ENCODE peak calls at places on chromosomes 6 and 20, in nine cellular contexts. C is adrenal gland, S is body of pancreas, A is BJ, M is neuronal stem cell, X is foreskin fibroblast, N is fibroblast of the aortic adventitia, F is ovary, I is lower leg skin. P is an unnamed sample.

GRCh38 chr20:56202493-56203077 is 45.9 kb upstream of the MC3R start:
- DNase-seq in C (no peak), S (no peak), A (no peak), M (no peak), X (no peak), N (peak), F (no peak), I (no peak), P (no peak)

GRCh38 chr20:10611357-10611756 is 62.4 kb downstream of the JAG1 start:
- DNase-seq in C (peak), S (peak), A (no peak), M (no peak), X (no peak), N (peak), F (peak), I (no peak), P (peak)

GRCh38 chr6:30813623-30814136 is 69.3 kb upstream of the IER3 start:
- DNase-seq in C (peak), S (no peak), A (no peak), M (no peak), X (no peak), N (peak), F (no peak), I (no peak), P (no peak)

GRCh38 chr6:27608916-27609883 is 136.3 kb upstream of the ZNF184 start:
- DNase-seq in C (no peak), S (peak), A (no peak), M (no peak), X (peak), N (peak), F (no peak), I (no peak), P (peak)

GRCh38 chr6:44030812-44031454 is 96.3 kb downstream of the MRPL14 start:
- DNase-seq in C (no peak), S (no peak), A (no peak), M (no peak), X (no peak), N (no peak), F (no peak), I (peak), P (no peak)

GRCh38 chr6:98324406-98324930 is 509.9 kb upstream of the POU3F2 start:
- DNase-seq in C (no peak), S (no peak), A (no peak), M (no peak), X (no peak), N (no peak), F (no peak), I (no peak), P (no peak)

GRCh38 chr6:143677891-143678737 is at the start of gene PHACTR2:
- DNase-seq in C (peak), S (peak), A (peak), M (peak), X (peak), N (peak), F (peak), I (peak), P (peak)

GRCh38 chr6:36999467-37000125 is 5.9 kb upstream of the FGD2 start:
- DNase-seq in C (no peak), S (no peak), A (no peak), M (no peak), X (no peak), N (no peak), F (no peak), I (no peak), P (no peak)

GRCh38 chr20:41392871-41393704 is 26.5 kb upstream of the EMILIN3 start:
- DNase-seq in C (peak), S (no peak), A (no peak), M (no peak), X (no peak), N (peak), F (peak), I (peak), P (no peak)

GRCh38 chr6:17239260-17239659 is 41.9 kb upstream of the RBM24 start:
- DNase-seq in C (no peak), S (no peak), A (no peak), M (no peak), X (no peak), N (no peak), F (no peak), I (no peak), P (no peak)

GRCh38 chr6:5199203-5200101 is 61.3 kb downstream of the LYRM4 start:
- DNase-seq in C (no peak), S (no peak), A (no peak), M (no peak), X (no peak), N (no peak), F (no peak), I (no peak), P (no peak)

GRCh38 chr6:114053791-114054190 is 82.8 kb upstream of the HDAC2 start:
- DNase-seq in C (no peak), S (no peak), A (no peak), M (no peak), X (no peak), N (no peak), F (no peak), I (no peak), P (no peak)

GRCh38 chr6:15036690-15037245 is 209.1 kb upstream of the JARID2 start:
- DNase-seq in C (no peak), S (peak), A (no peak), M (no peak), X (no peak), N (no peak), F (no peak), I (peak), P (no peak)

GRCh38 chr6:112245511-112246203 is 8.7 kb downstream of the LAMA4 start:
- DNase-seq in C (no peak), S (no peak), A (peak), M (no peak), X (peak), N (peak), F (no peak), I (no peak), P (peak)

GRCh38 chr6:129183039-129183438 is 300.1 kb downstream of the LAMA2 start:
- DNase-seq in C (no peak), S (no peak), A (no peak), M (no peak), X (no peak), N (no peak), F (no peak), I (no peak), P (no peak)

GRCh38 chr6:26260110-26260637 is 104.8 kb upstream of the BTN3A2 start:
- DNase-seq in C (no peak), S (no peak), A (no peak), M (no peak), X (no peak), N (no peak), F (no peak), I (no peak), P (no peak)

GRCh38 chr6:111600588-111601440 is 4.9 kb downstream of the TRAF3IP2 start:
- DNase-seq in C (no peak), S (no peak), A (no peak), M (no peak), X (no peak), N (no peak), F (no peak), I (peak), P (peak)

GRCh38 chr20:23266530-23267398 is 83.8 kb upstream of the NXT1 start:
- DNase-seq in C (no peak), S (no peak), A (no peak), M (no peak), X (no peak), N (no peak), F (no peak), I (peak), P (no peak)

GRCh38 chr20:48186447-48186846 is 401.2 kb upstream of the SULF2 start:
- DNase-seq in C (no peak), S (no peak), A (no peak), M (no peak), X (no peak), N (peak), F (no peak), I (no peak), P (no peak)

GRCh38 chr20:39155996-39156395 is 193.9 kb downstream of the DHX35 start:
- DNase-seq in C (no peak), S (no peak), A (no peak), M (no peak), X (no peak), N (no peak), F (no peak), I (peak), P (no peak)

GRCh38 chr6:32659856-32660595 is 6.4 kb downstream of the HLA-DQB1 start:
- DNase-seq in C (no peak), S (no peak), A (no peak), M (no peak), X (no peak), N (no peak), F (no peak), I (no peak), P (no peak)

GRCh38 chr20:9945406-9945805 is 89.4 kb upstream of the ANKEF1 start:
- DNase-seq in C (no peak), S (no peak), A (no peak), M (peak), X (peak), N (peak), F (no peak), I (no peak), P (no peak)

GRCh38 chr20:41889871-41890224 is 271.7 kb upstream of the CHD6 start:
- DNase-seq in C (no peak), S (no peak), A (no peak), M (no peak), X (no peak), N (no peak), F (no peak), I (no peak), P (no peak)

GRCh38 chr20:33539129-33539528 is 49.2 kb downstream of the CBFA2T2 start:
- DNase-seq in C (no peak), S (no peak), A (no peak), M (no peak), X (peak), N (peak), F (no peak), I (no peak), P (peak)

GRCh38 chr6:2157441-2158127 is 87.8 kb downstream of the GMDS start:
- DNase-seq in C (no peak), S (no peak), A (peak), M (no peak), X (peak), N (peak), F (no peak), I (no peak), P (peak)

GRCh38 chr6:624979-625378 is 31.9 kb downstream of the HUS1B start:
- DNase-seq in C (no peak), S (no peak), A (peak), M (no peak), X (peak), N (peak), F (no peak), I (no peak), P (peak)

GRCh38 chr6:151292974-151293373 is 53.2 kb downstream of the AKAP12 start:
- DNase-seq in C (no peak), S (no peak), A (peak), M (no peak), X (peak), N (peak), F (no peak), I (no peak), P (no peak)

GRCh38 chr6:30007132-30007764 is 53.8 kb upstream of the POLR1H start:
- DNase-seq in C (no peak), S (peak), A (no peak), M (no peak), X (no peak), N (no peak), F (peak), I (peak), P (no peak)

GRCh38 chr6:43953256-43953655 is 174.0 kb downstream of the MRPL14 start:
- DNase-seq in C (no peak), S (peak), A (no peak), M (no peak), X (no peak), N (no peak), F (no peak), I (peak), P (no peak)

GRCh38 chr6:21598662-21599061 is 5.1 kb downstream of the SOX4 start:
- DNase-seq in C (no peak), S (no peak), A (no peak), M (no peak), X (no peak), N (peak), F (no peak), I (no peak), P (peak)
- H3K4me3 ChIP-seq in C (no peak), S (no peak), A (peak), M (peak), X (peak), N (peak), F (peak), I (no peak), P (peak)

GRCh38 chr6:23006656-23007055 is 437.3 kb downstream of the HDGFL1 start:
- DNase-seq in C (no peak), S (no peak), A (no peak), M (no peak), X (no peak), N (no peak), F (no peak), I (no peak), P (no peak)

GRCh38 chr6:23002044-23002619 is 432.8 kb downstream of the HDGFL1 start:
- DNase-seq in C (no peak), S (no peak), A (no peak), M (no peak), X (no peak), N (no peak), F (no peak), I (no peak), P (no peak)

GRCh38 chr6:23003671-23004598 is 434.6 kb downstream of the HDGFL1 start:
- DNase-seq in C (no peak), S (no peak), A (peak), M (no peak), X (peak), N (peak), F (no peak), I (peak), P (no peak)
- H3K4me3 ChIP-seq in C (no peak), S (no peak), A (no peak), M (no peak), X (peak), N (no peak), F (no peak), I (no peak), P (no peak)

GRCh38 chr20:63538204-63539091 is 1.3 kb upstream of the PTK6 start:
- DNase-seq in C (no peak), S (peak), A (no peak), M (no peak), X (no peak), N (no peak), F (no peak), I (no peak), P (no peak)
- H3K4me3 ChIP-seq in C (no peak), S (no peak), A (peak), M (peak), X (peak), N (peak), F (no peak), I (no peak), P (peak)

DNA sequence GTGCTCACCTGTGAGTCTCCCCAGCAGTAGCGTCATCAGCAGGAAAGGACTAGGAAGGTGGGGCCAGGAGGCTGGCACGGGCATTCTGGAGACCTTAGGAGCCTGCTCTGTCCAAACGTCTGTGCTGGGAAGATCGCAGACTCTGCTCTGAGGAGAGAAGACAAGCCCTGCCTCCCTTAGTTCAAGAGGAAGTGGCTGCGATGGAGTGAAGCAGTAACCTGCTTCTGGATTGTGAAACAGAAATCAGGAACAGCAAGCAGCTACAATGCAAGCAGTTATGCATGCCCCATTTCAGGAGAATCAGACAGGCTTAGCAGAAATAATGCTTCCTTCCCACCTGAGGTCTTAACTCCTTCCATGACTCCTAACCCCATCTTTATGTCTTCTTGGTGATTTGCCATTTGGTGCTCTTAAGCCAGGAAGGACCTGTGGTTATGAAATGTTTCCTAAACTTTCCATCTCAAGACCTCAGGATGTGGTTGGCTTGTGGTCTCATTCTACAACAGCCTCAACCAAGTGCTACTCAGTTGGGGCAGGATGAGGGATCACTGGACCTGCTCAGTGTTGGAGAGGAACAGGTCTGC is at the start of gene SIRPB1:
- DNase-seq in C (peak), S (no peak), A (no peak), M (no peak), X (no peak), N (no peak), F (no peak), I (no peak), P (peak)
- H3K4me3 ChIP-seq in C (no peak), S (no peak), A (no peak), M (no peak), X (no peak), N (no peak), F (no peak), I (no peak), P (no peak)

GRCh38 chr6:52539607-52540006 is 37.3 kb downstream of the TRAM2 start:
- DNase-seq in C (no peak), S (no peak), A (peak), M (no peak), X (peak), N (no peak), F (no peak), I (no peak), P (no peak)

GRCh38 chr6:52537001-52537753 is 39.7 kb downstream of the TRAM2 start:
- DNase-seq in C (no peak), S (no peak), A (no peak), M (no peak), X (no peak), N (no peak), F (no peak), I (no peak), P (peak)

GRCh38 chr6:52536424-52536916 is 40.4 kb downstream of the TRAM2 start:
- DNase-seq in C (no peak), S (no peak), A (no peak), M (no peak), X (no peak), N (no peak), F (no peak), I (no peak), P (no peak)

GRCh38 chr6:52538921-52539354 is 37.9 kb downstream of the TRAM2 start:
- DNase-seq in C (no peak), S (no peak), A (peak), M (no peak), X (no peak), N (no peak), F (no peak), I (peak), P (no peak)

GRCh38 chr6:52538252-52538905 is 38.5 kb downstream of the TRAM2 start:
- DNase-seq in C (no peak), S (no peak), A (no peak), M (no peak), X (no peak), N (no peak), F (no peak), I (peak), P (no peak)
- H3K4me3 ChIP-seq in C (no peak), S (no peak), A (no peak), M (no peak), X (no peak), N (no peak), F (no peak), I (no peak), P (no peak)

DNA sequence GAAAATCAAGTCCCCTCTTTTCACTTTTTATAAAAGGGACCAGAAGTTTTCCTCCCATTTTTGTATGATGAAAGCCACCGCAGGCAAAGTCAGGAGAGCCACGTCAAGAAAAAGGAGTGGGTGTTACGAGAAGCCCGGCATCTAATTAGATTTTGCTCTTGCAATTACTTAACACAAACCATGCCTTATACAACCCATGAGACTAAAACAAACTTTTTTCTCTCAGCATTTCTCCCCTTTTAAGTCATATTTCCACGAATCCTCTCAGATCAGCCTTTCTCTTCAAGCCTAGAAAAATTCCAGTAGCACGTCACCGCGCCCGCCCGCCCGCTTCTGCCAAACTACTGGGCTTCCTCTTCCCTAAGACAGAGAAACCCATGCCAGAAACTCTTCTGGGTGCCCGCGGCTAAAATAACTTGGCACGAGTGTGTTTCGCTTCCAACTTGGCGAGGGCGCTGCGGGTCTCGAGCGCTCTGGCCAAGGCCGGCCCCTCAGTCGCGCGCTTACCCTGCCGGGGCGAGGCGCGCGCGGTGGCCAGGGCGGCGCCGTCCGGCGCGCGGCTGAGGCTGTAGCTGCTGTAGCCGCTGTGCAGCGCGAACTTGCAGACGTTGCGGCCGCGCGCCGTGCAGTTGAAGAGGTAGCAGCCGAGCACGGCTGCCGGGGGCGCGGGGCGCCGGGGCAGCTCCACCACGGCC is 1.1 kb downstream of the LRP11 start:
- DNase-seq in C (peak), S (peak), A (no peak), M (peak), X (peak), N (peak), F (peak), I (peak), P (peak)
- H3K4me3 ChIP-seq in C (peak), S (peak), A (peak), M (peak), X (peak), N (peak), F (peak), I (peak), P (peak)